ENCODE peak calls at places on chromosomes 6 and 20, in ten cellular contexts. C is fibroblast of pulmonary artery, L is NCI-H1930, R is AG08396, U is NCI-H2081, J is Caki2, A is M059J, Z is GM10248, H is foreskin melanocyte, Y is A549. P is an unnamed sample.

GRCh38 chr20:9926007-9926406 is 87.1 kb upstream of the PAK5 start:
- DNase-seq in C (no peak), L (no peak), R (no peak), U (no peak), J (no peak), A (no peak), Z (no peak), H (no peak), Y (no peak), P (no peak)

GRCh38 chr20:23305098-23305497 is 45.5 kb upstream of the NXT1 start:
- DNase-seq in C (peak), L (no peak), R (peak), U (no peak), J (no peak), A (peak), Z (no peak), H (no peak), Y (no peak), P (no peak)

GRCh38 chr20:1427457-1428054 is 34.7 kb upstream of the FKBP1A start:
- DNase-seq in C (peak), L (peak), R (no peak), U (peak), J (no peak), A (peak), Z (no peak), H (no peak), Y (no peak), P (peak)

GRCh38 chr6:26514984-26515383 is 14.9 kb downstream of the BTN1A1 start:
- DNase-seq in C (no peak), L (no peak), R (no peak), U (no peak), J (no peak), A (peak), Z (no peak), H (no peak), Y (no peak), P (no peak)

GRCh38 chr6:11815231-11815630 is 36.6 kb upstream of the ADTRP start:
- DNase-seq in C (peak), L (no peak), R (peak), U (no peak), J (peak), A (peak), Z (no peak), H (no peak), Y (peak), P (no peak)

GRCh38 chr6:2378891-2379652 is 133.7 kb upstream of the GMDS start:
- DNase-seq in C (peak), L (no peak), R (no peak), U (no peak), J (peak), A (peak), Z (peak), H (no peak), Y (peak), P (no peak)

GRCh38 chr20:56343861-56344381 is 14.9 kb upstream of the FAM210B start:
- DNase-seq in C (peak), L (peak), R (peak), U (no peak), J (no peak), A (peak), Z (peak), H (no peak), Y (peak), P (peak)

GRCh38 chr6:159941286-159942113 is 27.4 kb upstream of the IGF2R start:
- DNase-seq in C (peak), L (no peak), R (peak), U (peak), J (peak), A (peak), Z (peak), H (peak), Y (peak), P (peak)

GRCh38 chr6:163183791-163184190 is 230.7 kb upstream of the QKI start:
- DNase-seq in C (peak), L (no peak), R (no peak), U (no peak), J (no peak), A (no peak), Z (no peak), H (no peak), Y (no peak), P (no peak)

GRCh38 chr6:142605922-142606321 is 304.1 kb downstream of the ADGRG6 start:
- DNase-seq in C (peak), L (no peak), R (peak), U (no peak), J (no peak), A (peak), Z (no peak), H (no peak), Y (no peak), P (no peak)

GRCh38 chr6:166998256-166999144 is 697 bp upstream of the CEP43 start:
- DNase-seq in C (no peak), L (no peak), R (peak), U (peak), J (peak), A (peak), Z (peak), H (no peak), Y (peak), P (no peak)

GRCh38 chr6:87183687-87184086 is 28.3 kb downstream of the ZNF292 start:
- DNase-seq in C (peak), L (no peak), R (no peak), U (no peak), J (no peak), A (peak), Z (no peak), H (no peak), Y (no peak), P (no peak)

GRCh38 chr20:6708010-6708409 is 59.5 kb upstream of the BMP2 start:
- DNase-seq in C (peak), L (no peak), R (peak), U (no peak), J (peak), A (peak), Z (no peak), H (no peak), Y (no peak), P (peak)

GRCh38 chr6:53056273-53056672 is 8.9 kb upstream of the FBXO9 start:
- DNase-seq in C (no peak), L (no peak), R (no peak), U (peak), J (no peak), A (no peak), Z (no peak), H (no peak), Y (no peak), P (no peak)

GRCh38 chr6:56947931-56948330 is 7.0 kb upstream of the BEND6 start:
- DNase-seq in C (no peak), L (no peak), R (no peak), U (no peak), J (no peak), A (no peak), Z (no peak), H (peak), Y (no peak), P (no peak)

GRCh38 chr6:2799936-2800527 is 34.8 kb downstream of the WRNIP1 start:
- DNase-seq in C (no peak), L (no peak), R (no peak), U (no peak), J (no peak), A (peak), Z (no peak), H (no peak), Y (no peak), P (no peak)

GRCh38 chr6:53282234-53282633 is 66.5 kb downstream of the ELOVL5 start:
- DNase-seq in C (no peak), L (no peak), R (no peak), U (no peak), J (no peak), A (no peak), Z (no peak), H (no peak), Y (no peak), P (no peak)

GRCh38 chr6:145032562-145032961 is 702.8 kb downstream of the EPM2A start:
- DNase-seq in C (no peak), L (no peak), R (no peak), U (no peak), J (no peak), A (no peak), Z (no peak), H (no peak), Y (no peak), P (no peak)

GRCh38 chr20:3390759-3391500 is 16.5 kb downstream of the DNAAF9 start:
- DNase-seq in C (no peak), L (no peak), R (no peak), U (no peak), J (peak), A (no peak), Z (no peak), H (no peak), Y (no peak), P (no peak)